ENCODE peak calls at places on chromosome 10, in four cellular contexts. A is brain microvascular endothelial cell, S is right lobe of liver, R is GM10248. X is an unnamed sample.

GRCh38 chr10:29287635-29288034 is 1.2 kb upstream of the LYZL1 start:
- DNase-seq in S (no peak), R (no peak), A (no peak), X (no peak)

GRCh38 chr10:42551582-42552187 is 86.7 kb downstream of the ZNF33B start:
- DNase-seq in A (peak), R (no peak), S (no peak), X (no peak)

GRCh38 chr10:127353544-127353943 is 157.2 kb upstream of the INSYN2A start:
- DNase-seq in R (no peak), A (no peak), S (no peak), X (no peak)

GRCh38 chr10:99620713-99621453 is 644 bp upstream of the SLC25A28 start:
- DNase-seq in R (peak), A (peak), S (peak), X (peak)

GRCh38 chr10:132957981-132958885 is 15.9 kb upstream of the CFAP46 start:
- DNase-seq in A (no peak), R (no peak), S (no peak), X (no peak)

GRCh38 chr10:106519376-106520035 is 645.0 kb downstream of the SORCS1 start:
- DNase-seq in A (no peak), R (no peak), S (no peak), X (no peak)

GRCh38 chr10:25804505-25804904 is 129.5 kb upstream of the MYO3A start:
- DNase-seq in R (no peak), S (no peak), A (no peak), X (no peak)

GRCh38 chr10:70898687-70899086 is 10.3 kb upstream of the PCBD1 start:
- DNase-seq in R (no peak), A (no peak), S (no peak), X (no peak)

GRCh38 chr10:24824124-24824523 is 100.4 kb upstream of the ARHGAP21 start:
- DNase-seq in A (peak), R (no peak), S (no peak), X (no peak)

GRCh38 chr10:133464582-133465031 is 10.9 kb downstream of the SCART1 start:
- DNase-seq in R (peak), A (no peak), S (no peak), X (no peak)

GRCh38 chr10:119401671-119402395 is 140.7 kb downstream of the RGS10 start:
- DNase-seq in R (no peak), S (no peak), A (peak), X (no peak)

GRCh38 chr10:33216661-33217427 is 117.6 kb downstream of the NRP1 start:
- DNase-seq in R (no peak), S (no peak), A (peak), X (no peak)

GRCh38 chr10:52115823-52116222 is 198.3 kb upstream of the DKK1 start:
- DNase-seq in R (no peak), S (no peak), A (peak), X (no peak)

GRCh38 chr10:118802126-118802793 is 47.5 kb upstream of the CACUL1 start:
- DNase-seq in S (no peak), R (no peak), A (no peak), X (no peak)

GRCh38 chr10:118045154-118045841 is 1.4 kb downstream of the RAB11FIP2 start:
- DNase-seq in A (no peak), S (no peak), R (no peak), X (no peak)

GRCh38 chr10:31702005-31702404 is 226.6 kb downstream of the ARHGAP12 start:
- DNase-seq in A (no peak), R (no peak), S (no peak), X (no peak)

GRCh38 chr10:129875993-129876727 is 87.9 kb downstream of the EBF3 start:
- DNase-seq in R (no peak), S (no peak), A (no peak), X (peak)

DNA sequence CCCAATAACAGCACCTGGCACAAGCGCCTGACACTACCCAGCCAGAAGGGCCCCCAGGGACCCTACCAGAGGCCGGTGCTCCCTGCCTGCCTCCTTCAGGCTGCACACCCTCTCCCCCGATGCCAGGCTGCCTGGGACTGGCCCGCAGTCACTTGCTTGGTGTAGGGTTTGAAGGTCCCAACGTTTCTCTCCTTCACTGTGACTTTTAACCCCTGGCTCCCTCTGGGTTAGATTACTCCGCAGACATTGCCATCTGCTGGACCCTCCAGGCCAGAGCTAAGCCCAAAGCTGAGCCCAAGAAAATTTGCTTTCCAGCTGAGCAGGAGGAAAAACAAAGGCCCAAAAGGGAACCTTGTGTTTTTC is 6.9 kb downstream of the CDHR1 start:
- DNase-seq in A (no peak), S (no peak), R (no peak), X (no peak)
- TF ChIP-seq CTCF in A (no peak), S (no peak), R (peak), X (no peak)

GRCh38 chr10:82383350-82383749 is 508.4 kb downstream of the NRG3 start:
- DNase-seq in R (no peak), A (no peak), S (no peak), X (no peak)

GRCh38 chr10:82378146-82378545 is 503.2 kb downstream of the NRG3 start:
- DNase-seq in S (peak), R (no peak), A (peak), X (no peak)

DNA sequence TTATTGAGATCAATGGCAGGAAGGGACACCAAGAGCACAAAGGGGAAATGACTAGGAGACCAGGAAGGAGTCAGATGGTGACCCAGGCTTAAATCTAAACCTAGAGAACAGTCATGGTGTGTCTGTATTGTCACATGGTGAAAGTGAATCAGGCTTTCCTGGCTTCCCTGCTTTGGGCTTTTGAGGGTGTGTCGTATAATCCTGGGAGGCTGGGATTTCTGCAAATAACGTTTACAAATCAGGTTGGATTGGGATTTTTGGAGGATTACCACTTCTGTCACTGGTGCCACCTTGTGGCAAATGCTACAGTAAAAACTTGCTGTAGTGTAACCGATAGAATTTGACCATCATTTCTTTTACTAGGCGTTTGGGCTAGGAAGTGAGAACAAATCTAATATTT is 502.6 kb downstream of the NRG3 start:
- DNase-seq in R (no peak), S (no peak), A (peak), X (no peak)
- TF ChIP-seq CTCF in R (no peak), S (peak), A (peak), X (peak)

GRCh38 chr10:7587168-7587864 is 79.5 kb downstream of the ITIH5 start:
- DNase-seq in R (no peak), S (no peak), A (no peak), X (no peak)
- TF ChIP-seq CTCF in R (no peak), S (no peak), A (no peak), X (no peak)

GRCh38 chr10:50362547-50363125 is 111.3 kb upstream of the ASAH2 start:
- DNase-seq in A (no peak), S (no peak), R (peak), X (no peak)

GRCh38 chr10:50361946-50362345 is 110.6 kb upstream of the ASAH2 start:
- DNase-seq in R (no peak), S (no peak), A (no peak), X (no peak)

GRCh38 chr10:50369931-50370330 is 118.6 kb upstream of the ASAH2 start:
- DNase-seq in R (no peak), S (no peak), A (peak), X (no peak)

DNA sequence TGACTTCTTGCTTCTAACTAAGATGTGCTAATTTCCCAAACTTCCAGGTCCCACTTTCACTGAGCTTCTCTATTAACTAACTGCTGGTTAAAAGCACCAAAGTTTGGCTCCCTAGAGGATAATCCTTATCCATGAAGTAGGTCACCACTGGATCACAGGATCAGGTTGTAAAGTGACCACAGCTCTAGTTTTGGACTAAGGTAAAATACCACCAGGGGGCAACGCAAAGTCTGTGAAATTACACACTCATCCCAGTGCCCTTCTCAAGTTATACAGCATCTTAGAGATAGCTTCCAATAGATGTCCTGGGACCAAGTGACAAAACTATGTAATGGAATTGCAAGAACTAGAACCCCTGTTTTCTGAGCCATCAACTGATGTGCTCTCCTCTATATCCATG is 116.4 kb upstream of the ASAH2 start:
- DNase-seq in R (no peak), A (peak), S (no peak), X (no peak)
- TF ChIP-seq CTCF in R (peak), A (peak), S (peak), X (peak)

GRCh38 chr10:131943021-131943814 is 38.5 kb downstream of the BNIP3 start:
- DNase-seq in S (no peak), R (no peak), A (no peak), X (peak)
- TF ChIP-seq CTCF in S (peak), R (peak), A (peak), X (peak)

X was measured in glutamatergic neuron.